ENCODE peak calls at places on chromosomes 3 and 15, in four cellular contexts. V is PC-9, S is IMR-90, L is left lung. E is an unnamed sample.
A peak's percentile ranks its signal among the peaks of the same experiment; 100 is the strongest.

GRCh38 chr3:98986073-98986472 is 84.6 kb upstream of the DCBLD2 start:
- DNase-seq in V (peak; percentile 72), L (no peak), S (peak; percentile 97), E (no peak)

GRCh38 chr15:60745469-60745971 is 266.6 kb upstream of the ICE2 start:
- DNase-seq in L (no peak), V (no peak), S (peak; percentile 30), E (no peak)

GRCh38 chr3:195855471-195856409 is 44.0 kb upstream of the MUC4 start:
- DNase-seq in V (no peak), S (no peak), L (no peak), E (no peak)

GRCh38 chr3:25426408-25426807 is 1.7 kb upstream of the RARB start:
- DNase-seq in L (peak; percentile 70), V (peak; percentile 45), S (no peak), E (peak; percentile 51)

GRCh38 chr3:32110233-32110760 is 3.9 kb downstream of the GPD1L start:
- DNase-seq in L (no peak), V (peak; percentile 94), S (no peak), E (no peak)

GRCh38 chr3:95167748-95168147 is 1104.9 kb downstream of the NSUN3 start:
- DNase-seq in L (no peak), S (no peak), V (no peak), E (no peak)

GRCh38 chr3:2568929-2569328 is 470.3 kb downstream of the CNTN4 start:
- DNase-seq in L (no peak), V (no peak), S (no peak), E (no peak)

GRCh38 chr3:189714991-189715961 is 84.1 kb downstream of the TP63 start:
- DNase-seq in V (no peak), S (peak; percentile 74), L (no peak), E (no peak)

GRCh38 chr3:132549890-132550578 is 47.0 kb upstream of the ACKR4 start:
- DNase-seq in V (no peak), S (peak; percentile 83), L (no peak), E (no peak)

GRCh38 chr3:53166781-53167291 is 5.8 kb downstream of the PRKCD start:
- DNase-seq in S (peak; percentile 64), V (no peak), L (peak; percentile 86), E (peak; percentile 85)

GRCh38 chr3:77939726-77940125 is 899.8 kb downstream of the ROBO2 start:
- DNase-seq in V (no peak), S (no peak), L (no peak), E (no peak)

GRCh38 chr3:117820900-117821299 is 1111.3 kb downstream of the TUSC7 start:
- DNase-seq in L (no peak), S (peak; percentile 66), V (no peak), E (no peak)

GRCh38 chr15:31265871-31266711 is 60.5 kb upstream of the KLF13 start:
- DNase-seq in L (peak; percentile 55), V (no peak), S (no peak), E (peak; percentile 72)

GRCh38 chr3:59286791-59287531 is 237.1 kb upstream of the CFAP20DC start:
- DNase-seq in L (peak; percentile 56), V (no peak), S (peak; percentile 21), E (peak; percentile 58)

GRCh38 chr15:85760049-85760448 is 34.7 kb downstream of the KLHL25 start:
- DNase-seq in S (no peak), L (peak; percentile 29), V (no peak), E (no peak)

GRCh38 chr3:64331605-64332004 is 106.3 kb upstream of the PRICKLE2 start:
- DNase-seq in V (no peak), S (no peak), L (no peak), E (no peak)

GRCh38 chr15:42367041-42367440 is 7.7 kb downstream of the CAPN3 start:
- DNase-seq in S (no peak), V (no peak), L (peak; percentile 56), E (peak; percentile 70)

GRCh38 chr15:60916674-60917468 is 312.2 kb downstream of the RORA start:
- DNase-seq in V (peak; percentile 56), L (peak; percentile 85), S (peak; percentile 85), E (peak; percentile 88)

GRCh38 chr3:31409866-31410265 is 122.9 kb upstream of the STT3B start:
- DNase-seq in L (no peak), V (no peak), S (no peak), E (no peak)

GRCh38 chr15:75024102-75024636 is 779 bp downstream of the PPCDC start:
- DNase-seq in L (no peak), S (peak; percentile 22), V (no peak), E (no peak)

GRCh38 chr15:74127255-74127953 is 3.0 kb upstream of the ISLR2 start:
- DNase-seq in S (peak; percentile 75), V (peak; percentile 62), L (peak; percentile 86), E (peak; percentile 90)

GRCh38 chr15:34876640-34877039 is 81.3 kb upstream of the ACTC1 start:
- DNase-seq in S (no peak), L (no peak), V (no peak), E (no peak)
- H3K36me3 ChIP-seq in S (peaks cover 17% of the 10 kb centered on the region), L (peaks cover 82% of the 10 kb centered on the region), V (peaks cover 16% of the 10 kb centered on the region), E (peaks cover 73% of the 10 kb centered on the region)

DNA sequence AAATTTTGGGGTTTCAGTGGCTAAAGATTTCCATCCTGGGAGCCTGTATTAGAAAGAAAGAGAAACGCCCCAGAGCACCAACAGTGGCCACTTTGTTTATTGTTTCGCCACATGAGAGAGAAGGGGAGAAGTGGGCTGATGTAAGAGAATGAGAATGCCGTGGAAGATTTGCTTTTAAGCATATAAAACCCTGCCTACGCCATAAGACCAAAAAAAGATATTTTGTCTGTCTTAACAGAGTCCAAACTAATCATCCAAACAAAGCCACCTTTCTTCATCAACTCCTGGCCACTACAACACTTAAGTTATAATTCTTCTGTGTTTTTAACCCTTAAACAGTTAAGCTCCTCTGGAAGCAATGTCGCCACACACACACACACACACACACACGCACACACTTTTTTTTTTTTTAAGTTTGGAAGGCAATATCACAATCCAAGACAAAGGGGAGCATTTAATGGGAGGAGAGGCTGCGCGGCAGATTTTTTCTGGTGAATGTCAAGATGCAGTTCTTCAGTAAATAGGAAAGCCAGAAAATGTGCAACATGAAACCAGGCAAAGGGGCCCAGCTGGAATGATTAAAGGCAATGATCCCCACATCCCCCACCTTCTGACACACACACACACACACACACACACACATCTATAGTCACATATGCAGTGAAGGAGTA is 19.3 kb downstream of the EID1 start:
- DNase-seq in S (peak; percentile 82), V (no peak), L (no peak), E (no peak)
- TF ChIP-seq CTCF in S (no peak), V (no peak), L (no peak), E (no peak)

GRCh38 chr3:152296382-152296781 is 27.7 kb downstream of the MBNL1 start:
- DNase-seq in L (no peak), V (no peak), S (no peak), E (no peak)
- H3K4me1 ChIP-seq in L (peaks cover 24% of the 10 kb centered on the region), V (peaks cover 14% of the 10 kb centered on the region), S (peaks cover 13% of the 10 kb centered on the region), E (peaks cover 83% of the 10 kb centered on the region)

DNA sequence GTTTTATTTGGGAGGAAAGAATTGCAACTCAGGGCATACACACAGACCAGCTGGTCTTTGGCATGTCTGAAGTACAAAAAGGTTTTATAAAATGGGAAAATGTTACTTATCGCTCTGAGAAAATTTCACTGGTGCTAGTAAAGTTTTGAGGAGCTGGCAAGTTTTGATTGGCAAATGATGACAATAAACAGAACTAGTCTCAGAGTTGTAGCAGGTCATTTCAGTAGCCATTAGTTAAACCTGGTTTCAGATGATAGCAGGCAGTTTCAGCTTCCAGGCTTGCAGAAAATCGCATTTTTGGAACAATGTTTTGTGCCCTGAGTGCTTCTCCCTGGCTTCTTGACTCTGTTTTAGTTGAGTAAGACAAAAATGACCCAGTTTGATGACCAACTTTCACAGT is 10.7 kb downstream of the B2M start:
- DNase-seq in V (no peak), S (no peak), L (no peak), E (no peak)
- H3K36me3 ChIP-seq in V (peaks cover 3% of the 10 kb centered on the region), S (peaks cover 9% of the 10 kb centered on the region), L (peaks cover 35% of the 10 kb centered on the region), E (peaks cover 27% of the 10 kb centered on the region)

E was measured in lower lobe of right lung.